ENCODE peak calls at places on chromosomes 1 and 21, in seven cellular contexts. W is iris pigment epithelial cell; O is MCF 10A; X is stimulated activated CD8-positive, alpha-beta memory T cell treated with anti-CD3 and anti-CD28 coated beads, Interleukin-12 subunit alpha, Interleukin-12 subunit beta, amount 100 ng/mL, for 1 hour; Q is tibial nerve; F is cardiac muscle cell; A is stimulated activated CD4-positive, alpha-beta T cell treated with anti-CD3 and anti-CD28 coated beads, Interleukin-4, amount 100 ng/mL, for 24 hours. I is an unnamed sample.
A peak's percentile ranks its signal among the peaks of the same experiment; 100 is the strongest.

GRCh38 chr21:14603202-14603601 is 57.1 kb upstream of the SAMSN1 start:
- DNase-seq in W (peak; percentile 86), O (peak; percentile 78), X (no peak), Q (no peak), F (no peak), A (no peak), I (no peak)

GRCh38 chr21:44817914-44818635 is at the start of gene SUMO3:
- DNase-seq in W (peak; percentile 75), O (peak; percentile 60), X (peak; percentile 71), Q (peak; percentile 74), F (peak; percentile 79), A (peak; percentile 80), I (peak; percentile 62)

GRCh38 chr21:36330904-36331303 is 10.9 kb downstream of the MORC3 start:
- DNase-seq in W (peak; percentile 56), O (peak; percentile 67), X (peak; percentile 30), Q (peak; percentile 44), F (peak; percentile 71), A (peak; percentile 56), I (no peak)

GRCh38 chr1:61050541-61051454 is 31.6 kb upstream of the NFIA start:
- DNase-seq in W (no peak), O (peak; percentile 17), X (no peak), Q (peak; percentile 16), F (peak; percentile 72), A (no peak), I (no peak)

GRCh38 chr1:166915941-166916340 is 39.9 kb upstream of the TADA1 start:
- DNase-seq in W (peak; percentile 36), O (peak; percentile 56), X (no peak), Q (no peak), F (no peak), A (no peak), I (no peak)

GRCh38 chr1:232227171-232227740 is 402.7 kb downstream of the SIPA1L2 start:
- DNase-seq in W (peak; percentile 5), O (peak; percentile 12), X (no peak), Q (no peak), F (peak; percentile 8), A (no peak), I (no peak)

GRCh38 chr1:232183266-232183800 is 446.6 kb downstream of the SIPA1L2 start:
- DNase-seq in W (no peak), O (no peak), X (no peak), Q (no peak), F (no peak), A (no peak), I (no peak)

GRCh38 chr1:71083271-71083670 is 2.4 kb upstream of the ZRANB2 start:
- DNase-seq in W (no peak), O (no peak), X (no peak), Q (no peak), F (no peak), A (no peak), I (no peak)

GRCh38 chr1:178037510-178038253 is 56.2 kb upstream of the RASAL2 start:
- DNase-seq in W (peak; percentile 82), O (no peak), X (no peak), Q (peak; percentile 44), F (peak; percentile 79), A (no peak), I (peak; percentile 31)